ENCODE peak calls at places on chromosomes 11 and 22, in nine cellular contexts. H, K, R, C, F, G, Z, L and B are unnamed samples.

GRCh38 chr22:22863001-22863400 is 24.6 kb upstream of the IGLL5 start:
- DNase-seq in Z (no peak), R (no peak), G (no peak), F (no peak), K (no peak), C (no peak), L (no peak), H (no peak), B (no peak)

GRCh38 chr22:41478891-41479521 is 10.1 kb downstream of the ACO2 start:
- DNase-seq in R (no peak), K (no peak), F (no peak), Z (no peak), G (no peak), C (no peak), H (no peak), L (peak; percentile 68), B (no peak)

GRCh38 chr11:78295991-78296930 is 107.5 kb downstream of the USP35 start:
- DNase-seq in H (peak; percentile 13), G (no peak), Z (no peak), L (no peak), F (no peak), K (no peak), C (no peak), R (no peak), B (peak; percentile 95)

GRCh38 chr11:92048415-92048814 is 176.2 kb upstream of the FAT3 start:
- DNase-seq in H (peak; percentile 32), R (no peak), C (peak; percentile 12), G (no peak), L (no peak), Z (no peak), K (no peak), F (no peak), B (peak; percentile 33)

GRCh38 chr11:102168483-102168882 is 58.2 kb downstream of the YAP1 start:
- DNase-seq in L (no peak), G (no peak), K (no peak), C (no peak), H (no peak), Z (no peak), F (no peak), R (no peak), B (no peak)

GRCh38 chr22:37425800-37426531 is 1.3 kb downstream of the ELFN2 start:
- DNase-seq in H (peak; percentile 61), Z (peak; percentile 82), F (no peak), C (peak; percentile 22), L (no peak), R (no peak), K (peak; percentile 65), G (no peak), B (peak; percentile 33)

GRCh38 chr22:20783844-20784723 is 10.2 kb downstream of the SERPIND1 start:
- DNase-seq in H (peak; percentile 74), G (peak; percentile 46), R (peak; percentile 28), C (peak; percentile 62), F (peak; percentile 75), K (peak; percentile 26), L (peak; percentile 71), Z (peak; percentile 42), B (peak; percentile 51)

GRCh38 chr22:19932367-19933206 is 9.0 kb upstream of the COMT start:
- DNase-seq in Z (no peak), F (no peak), G (no peak), C (no peak), H (no peak), K (peak; percentile 66), L (no peak), R (no peak), B (peak; percentile 41)

GRCh38 chr11:111634981-111635705 is 32.9 kb downstream of the SIK2 start:
- DNase-seq in R (no peak), H (peak; percentile 61), F (no peak), L (no peak), C (no peak), G (no peak), Z (peak; percentile 92), K (no peak), B (peak; percentile 9)

GRCh38 chr22:45278125-45278524 is 6.6 kb upstream of the UPK3A start:
- DNase-seq in R (no peak), Z (no peak), H (no peak), G (no peak), L (no peak), K (no peak), C (no peak), F (no peak), B (no peak)

GRCh38 chr22:44312766-44313165 is at the start of gene SHISAL1:
- DNase-seq in Z (no peak), R (no peak), G (no peak), H (peak; percentile 83), K (no peak), L (no peak), F (no peak), C (no peak), B (no peak)

GRCh38 chr11:3000032-3000961 is 8.2 kb upstream of the NAP1L4 start:
- DNase-seq in L (peak; percentile 42), H (no peak), K (peak; percentile 97), R (no peak), F (no peak), G (no peak), Z (no peak), C (no peak), B (no peak)

GRCh38 chr11:45025716-45026492 is 75.2 kb upstream of the TP53I11 start:
- DNase-seq in F (peak; percentile 90), K (no peak), G (peak; percentile 77), L (no peak), R (no peak), H (peak; percentile 41), C (no peak), Z (no peak), B (peak; percentile 77)

GRCh38 chr22:25709758-25710157 is 32.2 kb upstream of the MYO18B start:
- DNase-seq in C (no peak), F (no peak), K (no peak), G (no peak), L (no peak), H (no peak), R (no peak), Z (no peak), B (no peak)

GRCh38 chr11:68889948-68890446 is 13.6 kb downstream of the MRPL21 start:
- DNase-seq in R (no peak), K (no peak), F (no peak), L (peak; percentile 54), C (peak; percentile 42), H (peak; percentile 23), Z (no peak), G (peak; percentile 42), B (peak; percentile 34)

GRCh38 chr22:33896154-33896800 is 24.0 kb downstream of the LARGE1 start:
- DNase-seq in R (no peak), C (no peak), K (no peak), F (no peak), L (no peak), H (no peak), Z (no peak), G (no peak), B (no peak)

GRCh38 chr11:35146711-35147110 is 7.7 kb downstream of the CD44 start:
- DNase-seq in H (no peak), K (no peak), Z (no peak), L (no peak), F (peak; percentile 8), C (no peak), R (no peak), G (no peak), B (no peak)

GRCh38 chr11:78079232-78080083 is at the start of gene NDUFC2:
- DNase-seq in C (peak; percentile 88), F (peak; percentile 70), L (peak; percentile 86), R (peak; percentile 60), K (peak; percentile 83), G (peak; percentile 88), H (peak; percentile 82), Z (peak; percentile 79), B (peak; percentile 96)

GRCh38 chr11:66325140-66325754 is 8.4 kb upstream of the CD248 start:
- DNase-seq in K (no peak), G (no peak), H (no peak), F (no peak), C (no peak), R (no peak), Z (no peak), L (no peak), B (no peak)

GRCh38 chr11:9210224-9210921 is 54.8 kb downstream of the DENND5A start:
- DNase-seq in Z (no peak), K (no peak), L (no peak), F (no peak), C (peak; percentile 41), G (no peak), R (no peak), H (no peak), B (no peak)

GRCh38 chr22:40654522-40655167 is 18.1 kb upstream of the MRTFA start:
- DNase-seq in R (no peak), Z (no peak), F (peak; percentile 21), K (peak; percentile 49), C (peak; percentile 43), G (peak; percentile 57), H (peak; percentile 58), L (peak; percentile 85), B (peak; percentile 42)

GRCh38 chr22:29717789-29718188 is 2.0 kb upstream of the CABP7 start:
- DNase-seq in C (no peak), G (no peak), R (no peak), L (no peak), Z (no peak), H (no peak), F (no peak), K (peak; percentile 77), B (peak; percentile 21)

GRCh38 chr11:102171101-102171500 is 60.9 kb downstream of the YAP1 start:
- DNase-seq in F (no peak), K (no peak), Z (no peak), L (no peak), R (no peak), H (no peak), C (no peak), G (no peak), B (no peak)

GRCh38 chr22:39466228-39467006 is 9.6 kb downstream of the MGAT3 start:
- DNase-seq in R (no peak), F (no peak), C (no peak), K (no peak), Z (no peak), G (no peak), H (no peak), L (no peak), B (no peak)

GRCh38 chr11:75429902-75430691 is 2.9 kb downstream of the KLHL35 start:
- DNase-seq in Z (peak; percentile 75), G (peak; percentile 63), K (peak; percentile 50), C (peak; percentile 76), R (peak; percentile 52), F (peak; percentile 55), L (peak; percentile 67), H (peak; percentile 83), B (peak; percentile 99)